ENCODE peak calls at places on chromosomes 13 and 19, in four cellular contexts. B is IMR-90, X is H9, T is H1. V is an unnamed sample.

GRCh38 chr19:14030997-14031718 is 404 bp upstream of the IL27RA start:
- DNase-seq in B (no peak), X (no peak), T (no peak), V (no peak)

GRCh38 chr13:41606646-41607045 is 149.3 kb downstream of the RGCC start:
- DNase-seq in B (no peak), X (no peak), T (no peak), V (no peak)

GRCh38 chr19:18596752-18597157 is 8.2 kb downstream of the REX1BD start:
- DNase-seq in B (no peak), X (peak), T (peak), V (peak)

GRCh38 chr13:100636441-100636840 is 38.2 kb downstream of the TMTC4 start:
- DNase-seq in B (no peak), X (no peak), T (no peak), V (no peak)

GRCh38 chr19:17260842-17261325 is 3.7 kb downstream of the USHBP1 start:
- DNase-seq in B (peak), X (peak), T (peak), V (peak)

GRCh38 chr19:51724543-51724942 is 752 bp upstream of the HAS1 start:
- DNase-seq in B (no peak), X (no peak), T (no peak), V (no peak)

GRCh38 chr13:29369060-29369743 is 226.3 kb downstream of the SLC7A1 start:
- DNase-seq in B (peak), X (peak), T (no peak), V (peak)

GRCh38 chr13:109868583-109869311 is 82.4 kb upstream of the IRS2 start:
- DNase-seq in B (peak), X (no peak), T (no peak), V (no peak)

GRCh38 chr19:35349614-35350521 is 2.2 kb downstream of the FFAR1 start:
- DNase-seq in B (no peak), X (peak), T (peak), V (no peak)

GRCh38 chr13:29513981-29514719 is 81.3 kb downstream of the SLC7A1 start:
- DNase-seq in B (no peak), X (no peak), T (no peak), V (no peak)

GRCh38 chr19:17530586-17530985 is 19.1 kb downstream of the PGLS start:
- DNase-seq in B (no peak), X (peak), T (peak), V (peak)

GRCh38 chr13:97982286-97982685 is 28.8 kb downstream of the IPO5 start:
- DNase-seq in B (peak), X (no peak), T (no peak), V (no peak)

GRCh38 chr13:73937420-73937819 is 196.8 kb downstream of the KLF12 start:
- DNase-seq in B (no peak), X (no peak), T (no peak), V (no peak)

GRCh38 chr19:15118248-15118647 is 11.0 kb downstream of the SYDE1 start:
- DNase-seq in B (no peak), X (no peak), T (no peak), V (no peak)

GRCh38 chr19:15093001-15093400 is 11.0 kb downstream of the OR1I1 start:
- DNase-seq in B (no peak), X (no peak), T (no peak), V (no peak)

GRCh38 chr19:48648134-48648533 is 2.1 kb upstream of the CA11 start:
- DNase-seq in B (no peak), X (no peak), T (no peak), V (no peak)

GRCh38 chr19:49837009-49837310 is 14.0 kb upstream of the PTOV1 start:
- DNase-seq in B (no peak), X (no peak), T (no peak), V (no peak)

DNA sequence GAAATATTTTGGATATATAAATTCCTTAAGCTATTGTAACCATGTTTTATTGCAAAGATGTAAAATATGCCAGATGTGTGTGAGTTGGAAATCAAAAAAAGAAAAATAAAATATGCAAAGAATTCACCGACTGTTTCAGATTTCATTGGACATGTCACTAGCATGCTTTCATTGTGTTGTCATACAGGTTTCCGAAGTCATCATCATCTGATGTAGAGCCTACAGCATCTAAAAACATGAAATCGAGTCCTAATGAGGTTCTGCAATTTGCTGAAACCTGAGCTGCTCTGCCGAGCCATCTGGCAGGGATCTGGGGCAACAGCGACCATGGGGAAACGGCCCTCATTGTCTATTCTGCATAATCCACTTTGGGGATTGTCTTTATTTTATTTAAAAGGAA is 196.1 kb upstream of the MAB21L1 start:
- DNase-seq in B (peak), X (no peak), T (no peak), V (no peak)
- H3K56ac ChIP-seq in B (no peak), X (no peak), T (no peak), V (no peak)

DNA sequence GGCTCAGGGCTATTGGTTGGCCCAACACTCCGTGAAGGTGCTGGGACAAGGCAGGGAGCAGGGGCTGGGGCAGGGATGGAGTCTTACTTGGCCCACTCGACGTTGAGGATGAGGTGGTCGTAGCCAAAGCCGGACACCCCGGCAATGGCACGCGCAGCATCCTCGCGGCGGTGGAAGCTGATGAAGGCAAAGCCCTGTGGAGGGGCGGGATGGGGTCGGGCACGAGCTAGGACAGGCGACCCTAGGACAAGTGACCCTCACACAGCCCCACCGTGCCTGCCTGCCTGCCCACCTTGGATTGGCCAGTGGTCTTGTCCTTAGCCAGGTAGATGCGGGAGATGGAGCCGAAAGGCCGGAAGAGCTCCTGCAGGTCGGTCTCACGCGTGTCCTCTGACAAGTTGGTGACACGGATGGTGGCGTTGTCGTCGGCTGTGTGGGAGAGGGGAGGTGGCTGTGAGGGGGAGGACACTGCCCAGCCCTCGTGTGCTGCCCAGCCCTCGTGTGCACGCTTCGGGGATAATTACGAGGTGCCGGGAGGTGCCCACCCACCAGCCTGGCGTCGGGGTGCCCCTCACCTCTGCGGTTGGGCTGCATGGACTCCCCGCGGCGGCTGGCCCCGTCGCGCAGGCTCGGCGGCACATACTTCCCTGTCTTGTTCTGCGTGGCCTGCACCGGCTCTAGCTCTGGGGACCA is 4.0 kb downstream of the P2RY11 start:
- DNase-seq in B (no peak), X (no peak), T (no peak), V (no peak)
- H2BK120ac ChIP-seq in B (no peak), X (no peak), T (no peak), V (no peak)

GRCh38 chr13:113182046-113182445 is 23.6 kb downstream of the PROZ start:
- DNase-seq in B (no peak), X (no peak), T (no peak), V (no peak)
- H3K56ac ChIP-seq in B (no peak), X (no peak), T (no peak), V (no peak)

DNA sequence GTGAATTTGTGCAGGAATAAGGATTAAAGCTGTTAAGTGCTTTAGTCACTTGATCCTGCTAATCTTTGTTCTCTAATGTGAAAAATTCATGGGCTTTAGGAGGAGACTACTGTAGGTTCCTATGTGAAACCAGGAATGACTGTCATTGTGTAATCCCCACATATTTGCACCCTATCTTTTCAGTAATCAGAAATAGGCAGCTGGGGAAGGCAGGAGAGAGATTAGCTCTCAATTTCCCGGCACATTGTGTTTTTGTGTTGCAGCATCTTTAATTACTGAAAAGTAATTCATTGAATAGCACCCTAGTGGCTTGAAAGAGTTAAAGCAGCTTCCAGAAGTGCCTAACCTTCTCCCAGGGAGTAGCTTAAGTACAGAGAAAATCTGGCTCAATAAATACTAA is 282.9 kb downstream of the OLFM4 start:
- DNase-seq in B (no peak), X (no peak), T (no peak), V (peak)
- H2BK120ac ChIP-seq in B (no peak), X (no peak), T (no peak), V (no peak)